ENCODE peak calls at places on chromosomes 2 and 18, in ten cellular contexts. W, D, G, S, Q, B, C, N, I and V are unnamed samples.
A peak's percentile ranks its signal among the peaks of the same experiment; 100 is the strongest.

GRCh38 chr18:36539674-36540073 is 242.2 kb downstream of the FHOD3 start:
- DNase-seq in G (no peak), D (no peak), S (peak; percentile 35), Q (no peak), W (peak; percentile 33), N (no peak), B (no peak), C (no peak), I (peak; percentile 11), V (no peak)

GRCh38 chr2:85431787-85432186 is 13.3 kb downstream of the SH2D6 start:
- DNase-seq in I (no peak), W (no peak), B (no peak), N (no peak), G (no peak), S (no peak), D (no peak), Q (no peak), C (no peak), V (no peak)

GRCh38 chr2:61855178-61855523 is 1.3 kb upstream of the FAM161A start:
- DNase-seq in S (no peak), N (no peak), Q (peak; percentile 21), C (peak; percentile 19), I (peak; percentile 55), G (peak; percentile 44), D (no peak), B (no peak), W (no peak), V (peak; percentile 42)

GRCh38 chr18:24039666-24040065 is 25.1 kb downstream of the TTC39C start:
- DNase-seq in Q (no peak), B (no peak), N (no peak), C (no peak), G (no peak), I (no peak), D (no peak), W (no peak), S (no peak), V (no peak)

GRCh38 chr2:118670868-118671267 is 176.6 kb downstream of the EN1 start:
- DNase-seq in B (no peak), I (no peak), W (peak; percentile 84), S (peak; percentile 44), N (no peak), G (no peak), D (no peak), C (peak; percentile 4), Q (no peak), V (no peak)

GRCh38 chr2:46268986-46269385 is 28.2 kb upstream of the EPAS1 start:
- DNase-seq in D (no peak), G (no peak), W (peak; percentile 82), B (no peak), C (no peak), Q (no peak), I (no peak), S (peak; percentile 28), N (no peak), V (no peak)

GRCh38 chr2:168613510-168613909 is 157.4 kb downstream of the CERS6 start:
- DNase-seq in Q (no peak), N (no peak), B (no peak), I (peak; percentile 33), C (no peak), D (no peak), S (no peak), W (no peak), G (no peak), V (no peak)

GRCh38 chr18:35732652-35733051 is 151.1 kb downstream of the GALNT1 start:
- DNase-seq in W (peak; percentile 42), G (no peak), B (no peak), I (no peak), N (no peak), S (peak; percentile 53), C (no peak), D (no peak), Q (no peak), V (no peak)

GRCh38 chr2:233143700-233144331 is 83.7 kb downstream of the INPP5D start:
- DNase-seq in C (no peak), G (no peak), S (no peak), B (no peak), D (no peak), I (no peak), N (no peak), Q (no peak), W (no peak), V (no peak)
- H3K36me3 ChIP-seq in C (no peaks in the 10 kb centered on the region), G (no peaks in the 10 kb centered on the region), S (no peaks in the 10 kb centered on the region), B (no peaks in the 10 kb centered on the region), D (no peaks in the 10 kb centered on the region), I (peaks cover 27% of the 10 kb centered on the region), N (peaks cover 78% of the 10 kb centered on the region), Q (no peaks in the 10 kb centered on the region), W (no peaks in the 10 kb centered on the region), V (no peaks in the 10 kb centered on the region)

GRCh38 chr2:69521747-69522146 is 84.5 kb upstream of the NFU1 start:
- DNase-seq in I (no peak), D (no peak), C (no peak), Q (no peak), W (no peak), G (no peak), B (no peak), S (no peak), N (no peak), V (no peak)

GRCh38 chr2:69524799-69525198 is 87.6 kb upstream of the NFU1 start:
- DNase-seq in D (no peak), G (no peak), C (no peak), I (no peak), S (no peak), Q (no peak), N (no peak), B (no peak), W (no peak), V (no peak)

GRCh38 chr2:69531186-69531585 is 94.0 kb upstream of the NFU1 start:
- DNase-seq in G (no peak), Q (no peak), W (no peak), S (no peak), D (no peak), C (no peak), B (no peak), I (no peak), N (no peak), V (no peak)

DNA sequence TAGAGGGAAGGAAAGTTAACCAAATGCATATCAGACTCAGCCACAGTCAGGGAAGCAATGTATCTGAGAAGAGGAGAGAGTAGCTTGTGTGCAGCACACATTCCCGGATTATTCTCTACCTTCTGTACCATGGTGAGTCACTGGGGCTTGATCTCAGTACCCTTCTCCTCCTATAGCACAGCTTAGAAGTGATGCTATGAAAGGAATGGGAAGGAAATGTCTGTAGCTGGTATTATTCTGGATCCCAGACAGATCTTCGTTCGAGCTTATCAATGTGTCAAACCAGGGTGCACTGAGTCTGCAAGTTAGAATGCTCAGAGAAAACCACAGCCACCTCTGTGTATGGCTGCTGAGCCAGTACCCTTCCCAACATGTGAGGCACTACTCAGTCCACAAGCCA is 88.0 kb upstream of the NFU1 start:
- DNase-seq in S (peak; percentile 71), B (no peak), N (no peak), I (no peak), W (no peak), C (no peak), D (no peak), G (no peak), Q (no peak), V (no peak)
- H3K36me3 ChIP-seq in S (peaks cover 44% of the 10 kb centered on the region), B (peaks cover 76% of the 10 kb centered on the region), N (peaks cover 69% of the 10 kb centered on the region), I (peaks cover 9% of the 10 kb centered on the region), W (peaks cover 70% of the 10 kb centered on the region), C (no peaks in the 10 kb centered on the region), D (peaks cover 2% of the 10 kb centered on the region), G (peaks cover 44% of the 10 kb centered on the region), Q (peaks cover 22% of the 10 kb centered on the region), V (peaks cover 41% of the 10 kb centered on the region)

GRCh38 chr2:233468047-233468745 is 98.4 kb downstream of the USP40 start:
- DNase-seq in Q (no peak), I (no peak), G (no peak), S (no peak), B (no peak), C (no peak), W (no peak), D (no peak), N (no peak), V (no peak)

GRCh38 chr2:233469261-233470006 is 97.1 kb downstream of the USP40 start:
- DNase-seq in N (no peak), B (no peak), G (no peak), Q (no peak), W (no peak), I (no peak), S (no peak), D (no peak), C (peak; percentile 14), V (no peak)

GRCh38 chr2:233466991-233467603 is 99.5 kb downstream of the USP40 start:
- DNase-seq in I (no peak), D (no peak), S (no peak), G (no peak), C (no peak), N (no peak), W (no peak), B (no peak), Q (peak; percentile 13), V (no peak)

GRCh38 chr2:233470007-233470687 is 96.4 kb downstream of the USP40 start:
- DNase-seq in D (no peak), Q (no peak), B (no peak), G (no peak), W (peak; percentile 78), N (no peak), I (no peak), C (peak; percentile 37), S (no peak), V (no peak)

GRCh38 chr2:233468746-233469110 is 97.9 kb downstream of the USP40 start:
- DNase-seq in S (no peak), N (no peak), B (no peak), W (no peak), G (no peak), C (no peak), Q (no peak), D (no peak), I (no peak), V (no peak)
- H3K36me3 ChIP-seq in S (peaks cover 36% of the 10 kb centered on the region), N (peaks cover 40% of the 10 kb centered on the region), B (peaks cover 64% of the 10 kb centered on the region), W (peaks cover 10% of the 10 kb centered on the region), G (peaks cover 21% of the 10 kb centered on the region), C (peaks cover 24% of the 10 kb centered on the region), Q (peaks cover 19% of the 10 kb centered on the region), D (peaks cover 19% of the 10 kb centered on the region), I (peaks cover 4% of the 10 kb centered on the region), V (no peaks in the 10 kb centered on the region)

GRCh38 chr2:113922335-113922734 is 32.4 kb downstream of the ACTR3 start:
- DNase-seq in G (no peak), B (no peak), W (no peak), D (no peak), C (no peak), I (no peak), Q (no peak), S (no peak), N (no peak), V (no peak)

GRCh38 chr2:113920996-113921395 is 31.1 kb downstream of the ACTR3 start:
- DNase-seq in S (peak; percentile 45), N (no peak), B (no peak), I (no peak), Q (no peak), G (no peak), D (no peak), W (no peak), C (no peak), V (no peak)

GRCh38 chr2:113915067-113915819 is 25.4 kb downstream of the ACTR3 start:
- DNase-seq in B (no peak), D (no peak), I (no peak), S (no peak), C (no peak), W (no peak), Q (no peak), G (no peak), N (no peak), V (no peak)

GRCh38 chr2:113922784-113923183 is 32.9 kb downstream of the ACTR3 start:
- DNase-seq in C (no peak), Q (no peak), G (no peak), D (no peak), W (no peak), S (no peak), B (no peak), I (no peak), N (no peak), V (no peak)

DNA sequence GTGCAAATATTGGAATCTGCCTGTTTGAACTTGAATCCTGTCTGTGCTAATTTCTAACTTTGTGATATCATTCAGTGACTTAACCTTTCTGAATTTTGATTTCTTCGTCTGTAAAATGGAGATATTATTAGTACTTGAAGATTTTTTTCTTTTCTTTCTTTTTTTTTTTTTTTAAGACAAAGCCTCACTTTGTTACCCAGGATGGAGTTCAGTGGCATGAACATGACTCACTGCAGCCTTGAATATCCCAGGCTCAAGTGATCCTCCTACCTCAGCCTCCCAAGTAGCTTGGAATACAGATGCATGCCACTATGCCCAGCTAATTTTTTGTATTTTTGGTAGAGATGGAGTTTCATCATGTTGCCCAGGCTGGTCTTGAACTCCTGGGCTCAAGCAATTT is 28.3 kb downstream of the ACTR3 start:
- DNase-seq in D (no peak), I (no peak), C (no peak), B (no peak), W (no peak), G (no peak), Q (no peak), S (no peak), N (no peak), V (no peak)
- H3K36me3 ChIP-seq in D (peaks cover 2% of the 10 kb centered on the region), I (peaks cover 41% of the 10 kb centered on the region), C (no peaks in the 10 kb centered on the region), B (peaks cover 20% of the 10 kb centered on the region), W (peaks cover 20% of the 10 kb centered on the region), G (peaks cover 31% of the 10 kb centered on the region), Q (peaks cover 22% of the 10 kb centered on the region), S (peaks cover 17% of the 10 kb centered on the region), N (peaks cover 31% of the 10 kb centered on the region), V (no peaks in the 10 kb centered on the region)